ENCODE peak calls at places on chromosomes 11 and 22, in four cellular contexts. F, T, Z and X are unnamed samples.

GRCh38 chr11:69244286-69244685 is 49.7 kb upstream of the MYEOV start:
- DNase-seq in F (no peak), T (no peak), Z (no peak), X (no peak)

GRCh38 chr11:108019870-108020540 is 11.3 kb downstream of the CUL5 start:
- DNase-seq in F (peak; percentile 25), T (peak; percentile 9), Z (peak; percentile 32), X (peak; percentile 55)

GRCh38 chr22:18121436-18122253 is 11.0 kb downstream of the TUBA8 start:
- DNase-seq in F (no peak), T (no peak), Z (no peak), X (no peak)

GRCh38 chr11:87355614-87356013 is 317.9 kb downstream of the TMEM135 start:
- DNase-seq in F (no peak), T (no peak), Z (no peak), X (no peak)

GRCh38 chr11:111845256-111846028 is 25.9 kb downstream of the ALG9 start:
- DNase-seq in F (no peak), T (no peak), Z (peak; percentile 39), X (peak; percentile 89)

GRCh38 chr11:134349109-134349801 is 17.5 kb downstream of the GLB1L2 start:
- DNase-seq in F (no peak), T (no peak), Z (no peak), X (no peak)

GRCh38 chr11:66745356-66746235 is 16.6 kb upstream of the SPTBN2 start:
- DNase-seq in F (no peak), T (no peak), Z (no peak), X (no peak)

GRCh38 chr11:78653294-78653909 is 78.7 kb upstream of the NARS2 start:
- DNase-seq in F (no peak), T (no peak), Z (no peak), X (no peak)

GRCh38 chr11:27599217-27599616 is 92.6 kb upstream of the LIN7C start:
- DNase-seq in F (no peak), T (no peak), Z (no peak), X (peak; percentile 5)

GRCh38 chr11:75468534-75469340 is 35.7 kb upstream of the KLHL35 start:
- DNase-seq in F (peak; percentile 93), T (peak; percentile 72), Z (peak; percentile 90), X (peak; percentile 28)

GRCh38 chr22:43706151-43706550 is 106.0 kb downstream of the EFCAB6 start:
- DNase-seq in F (no peak), T (no peak), Z (no peak), X (no peak)

GRCh38 chr11:12813371-12814225 is 139.4 kb downstream of the TEAD1 start:
- DNase-seq in F (peak; percentile 88), T (peak; percentile 63), Z (peak; percentile 93), X (no peak)

GRCh38 chr11:9862981-9863380 is 199.1 kb downstream of the SWAP70 start:
- DNase-seq in F (no peak), T (peak; percentile 51), Z (peak; percentile 79), X (peak; percentile 61)

GRCh38 chr11:8080674-8081590 is at the start of gene TUB:
- DNase-seq in F (no peak), T (no peak), Z (no peak), X (no peak)

GRCh38 chr11:109267293-109268095 is 154.5 kb upstream of the C11orf87 start:
- DNase-seq in F (no peak), T (no peak), Z (peak; percentile 1), X (peak; percentile 37)

GRCh38 chr11:69411257-69411924 is 70.1 kb upstream of the LINC01488 start:
- DNase-seq in F (no peak), T (no peak), Z (no peak), X (no peak)

GRCh38 chr11:86515297-86516094 is 140.8 kb downstream of the CCDC81 start:
- DNase-seq in F (peak; percentile 91), T (peak; percentile 46), Z (peak; percentile 76), X (no peak)

GRCh38 chr11:3198815-3199214 is 19.8 kb downstream of the MRGPRG start:
- DNase-seq in F (no peak), T (no peak), Z (no peak), X (no peak)

GRCh38 chr11:101390539-101390938 is 193.3 kb downstream of the TRPC6 start:
- DNase-seq in F (peak; percentile 19), T (peak; percentile 9), Z (peak; percentile 16), X (peak; percentile 4)

GRCh38 chr11:65556470-65557279 is 1.5 kb downstream of the LTBP3 start:
- DNase-seq in F (no peak), T (no peak), Z (no peak), X (no peak)

GRCh38 chr22:24216541-24217209 is 28.2 kb downstream of the GGT5 start:
- DNase-seq in F (no peak), T (no peak), Z (no peak), X (no peak)

GRCh38 chr11:125155100-125155444 is 9.5 kb upstream of the PKNOX2 start:
- DNase-seq in F (no peak), T (no peak), Z (no peak), X (no peak)

GRCh38 chr11:1863352-1864215 is 10.7 kb downstream of the LSP1 start:
- DNase-seq in F (peak; percentile 86), T (peak; percentile 85), Z (peak; percentile 86), X (peak; percentile 68)

GRCh38 chr11:82906236-82906635 is 4.7 kb downstream of the DDIAS start:
- DNase-seq in F (peak; percentile 43), T (no peak), Z (peak; percentile 54), X (peak; percentile 45)

GRCh38 chr22:32583074-32583677 is 108.6 kb downstream of the FBXO7 start:
- DNase-seq in F (no peak), T (no peak), Z (no peak), X (no peak)

GRCh38 chr11:100009728-100010127 is 677.4 kb upstream of the ARHGAP42 start:
- DNase-seq in F (no peak), T (no peak), Z (no peak), X (no peak)

GRCh38 chr11:8812438-8812837 is 98.6 kb upstream of the AKIP1 start:
- DNase-seq in F (no peak), T (no peak), Z (peak; percentile 54), X (peak; percentile 71)

GRCh38 chr22:46084943-46085830 is 65.1 kb upstream of the PPARA start:
- DNase-seq in F (no peak), T (no peak), Z (no peak), X (no peak)
- H3K4me3 ChIP-seq in F (no peak overlapping the region), T (peak overlapping the region; percentile 15), Z (no peak overlapping the region), X (no peak overlapping the region)

GRCh38 chr11:128515766-128516466 is 71.4 kb downstream of the ETS1 start:
- DNase-seq in F (no peak), T (no peak), Z (no peak), X (no peak)
- H3K4me3 ChIP-seq in F (no peak overlapping the region), T (no peak overlapping the region), Z (peak overlapping the region; percentile 29), X (no peak overlapping the region)

DNA sequence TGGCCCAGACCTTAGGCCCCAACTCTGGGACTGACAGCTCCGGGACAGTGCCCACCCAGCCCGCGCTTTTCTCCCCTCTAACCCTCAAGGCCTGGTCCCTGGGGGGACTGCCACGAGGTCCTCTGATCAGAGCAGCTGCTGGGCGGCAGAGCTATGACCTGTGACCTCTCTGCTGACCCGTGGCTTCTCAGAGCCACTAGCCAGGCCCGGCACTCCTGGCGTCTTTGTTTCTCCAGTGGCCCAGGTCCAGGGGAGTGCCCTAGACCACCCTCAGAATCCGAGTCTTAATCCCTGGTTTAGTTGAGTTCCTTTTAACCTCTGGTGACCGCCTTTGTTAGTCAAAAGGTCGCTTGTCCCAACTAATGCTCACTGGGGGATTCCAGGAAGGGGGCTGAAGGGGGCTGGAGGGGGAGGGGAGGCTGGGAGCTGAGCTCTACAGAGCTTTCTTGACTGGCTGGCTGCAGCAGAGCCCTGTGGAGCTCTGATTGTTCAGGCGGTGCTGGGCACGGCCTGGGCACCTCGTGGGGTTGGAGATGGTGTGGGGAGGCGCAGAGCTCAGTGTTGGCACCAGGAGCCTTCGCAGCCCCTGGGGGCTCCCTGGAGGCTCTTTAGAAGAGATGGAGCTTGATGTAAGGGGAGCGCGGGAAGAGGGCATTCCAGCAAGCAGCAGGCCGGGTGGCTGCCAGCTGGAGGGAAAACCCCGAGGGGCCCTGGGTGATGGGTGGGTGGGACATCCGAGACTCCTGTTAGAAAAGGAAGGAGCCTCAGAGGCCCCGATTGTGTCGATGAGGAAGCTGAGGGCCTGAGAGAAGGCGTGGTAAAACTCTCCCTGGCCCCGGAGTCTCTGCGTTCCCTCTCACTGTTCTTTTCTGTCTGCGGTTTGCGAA is 1.4 kb downstream of the FBLN1 start:
- DNase-seq in F (peak; percentile 72), T (peak; percentile 50), Z (peak; percentile 33), X (peak; percentile 68)
- H3K4me3 ChIP-seq in F (peak overlapping the region; percentile 80), T (peak overlapping the region; percentile 58), Z (peak overlapping the region; percentile 51), X (no peak overlapping the region)

GRCh38 chr11:46846510-46846830 is 390 bp upstream of the CKAP5 start:
- DNase-seq in F (no peak), T (no peak), Z (no peak), X (no peak)
- H3K4me3 ChIP-seq in F (peak overlapping the region; percentile 88), T (peak overlapping the region; percentile 94), Z (peak overlapping the region; percentile 87), X (peak overlapping the region; percentile 98)

GRCh38 chr11:81207421-81208054 is 1526.1 kb downstream of the FAM181B start:
- DNase-seq in F (no peak), T (no peak), Z (no peak), X (no peak)

GRCh38 chr11:81203876-81204275 is 1529.8 kb downstream of the FAM181B start:
- DNase-seq in F (no peak), T (peak; percentile 41), Z (no peak), X (no peak)
- H3K4me3 ChIP-seq in F (no peak overlapping the region), T (no peak overlapping the region), Z (no peak overlapping the region), X (no peak overlapping the region)

DNA sequence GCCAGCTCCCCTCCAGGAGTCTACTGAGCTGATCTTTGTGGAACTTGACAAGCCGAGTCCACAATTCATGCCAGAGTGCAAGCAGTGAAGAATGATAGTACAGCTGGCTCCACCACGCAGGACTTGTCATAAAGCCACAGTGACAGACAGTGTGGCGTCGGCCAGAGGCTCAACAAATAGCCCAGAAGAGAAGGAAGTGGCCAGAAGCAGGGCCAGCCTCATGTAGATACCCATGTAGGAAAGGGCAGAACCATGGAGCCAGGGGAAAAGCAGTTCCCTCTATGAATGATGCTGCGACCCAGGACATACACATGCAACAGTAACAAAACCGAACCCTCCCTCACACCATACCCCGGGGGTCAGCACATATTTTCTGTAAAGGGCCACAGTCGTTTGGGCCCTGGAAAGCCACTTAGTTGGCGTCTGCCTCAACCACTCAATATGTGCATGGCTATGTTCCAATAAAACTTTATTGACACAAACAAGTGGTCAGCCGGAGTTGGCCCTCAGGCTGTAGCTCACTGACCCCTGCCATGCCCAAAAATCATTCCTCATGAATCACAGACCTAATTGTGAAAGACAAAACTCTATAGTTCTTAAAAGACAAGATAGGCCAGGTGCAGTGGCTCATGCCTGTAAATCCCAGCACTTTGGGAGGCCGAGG is 161.4 kb downstream of the BRD1 start:
- DNase-seq in F (no peak), T (no peak), Z (no peak), X (no peak)
- H3K4me3 ChIP-seq in F (no peak overlapping the region), T (no peak overlapping the region), Z (no peak overlapping the region), X (no peak overlapping the region)

DNA sequence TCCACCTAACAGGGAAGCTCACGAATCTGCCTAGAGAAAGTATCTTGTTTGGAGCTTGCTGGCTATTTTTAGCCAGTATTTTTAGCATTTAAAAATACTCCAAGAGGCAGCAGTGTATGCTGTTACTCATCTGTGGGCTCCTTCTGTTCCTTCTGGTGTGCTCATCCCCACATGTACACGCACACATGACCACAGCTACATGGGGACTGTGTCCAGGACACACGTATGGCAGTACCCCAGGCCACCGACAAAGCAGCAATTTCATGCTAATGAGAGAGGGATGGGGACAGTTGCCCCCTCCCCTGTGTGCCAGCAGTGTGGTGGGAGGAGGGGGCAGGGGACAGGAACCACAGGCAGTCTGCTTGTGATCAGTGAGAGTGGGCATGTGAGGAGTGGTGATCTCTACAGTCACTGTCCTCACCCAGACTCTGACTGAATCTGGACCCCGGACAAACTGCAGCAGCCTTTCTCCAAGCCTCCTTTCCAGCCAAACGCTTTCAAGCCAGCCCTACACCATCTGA is 16.4 kb downstream of the USP2 start:
- DNase-seq in F (peak; percentile 56), T (no peak), Z (no peak), X (no peak)
- H3K4me3 ChIP-seq in F (no peak overlapping the region), T (no peak overlapping the region), Z (no peak overlapping the region), X (no peak overlapping the region)

GRCh38 chr11:122812612-122813011 is 25.7 kb upstream of the CRTAM start:
- DNase-seq in F (no peak), T (no peak), Z (no peak), X (no peak)
- H3K4me3 ChIP-seq in F (no peak overlapping the region), T (no peak overlapping the region), Z (no peak overlapping the region), X (no peak overlapping the region)